ENCODE peak calls at places on chromosomes 3 and 15, in five cellular contexts. P is Right ventricle myocardium superior; X is CD8-positive, alpha-beta memory T cell; M is Peyer's patch; D is T-helper 17 cell. S is an unnamed sample.

GRCh38 chr3:53342353-53342752 is 5.0 kb downstream of the DCP1A start:
- DNase-seq in P (no peak), X (no peak), M (no peak), D (no peak), S (peak)

GRCh38 chr3:29525254-29525881 is 244.5 kb downstream of the RBMS3 start:
- DNase-seq in P (peak), X (no peak), M (no peak), D (no peak), S (peak)

GRCh38 chr3:71397046-71397445 is 186.5 kb downstream of the FOXP1 start:
- DNase-seq in P (no peak), X (no peak), M (peak), D (no peak), S (no peak)

GRCh38 chr3:190826018-190826417 is 36.5 kb downstream of the GMNC start:
- DNase-seq in P (no peak), X (no peak), M (no peak), D (no peak), S (no peak)

GRCh38 chr3:111919370-111920065 is 59.3 kb upstream of the ABHD10 start:
- DNase-seq in P (no peak), X (no peak), M (no peak), D (no peak), S (no peak)

GRCh38 chr15:90200534-90201139 is 493 bp upstream of the SEMA4B start:
- DNase-seq in P (no peak), X (no peak), M (no peak), D (no peak), S (no peak)

GRCh38 chr3:11455977-11456376 is 183.8 kb downstream of the ATG7 start:
- DNase-seq in P (no peak), X (no peak), M (no peak), D (no peak), S (no peak)

GRCh38 chr3:125141596-125142417 is 70.7 kb downstream of the SLC12A8 start:
- DNase-seq in P (peak), X (peak), M (peak), D (peak), S (peak)

GRCh38 chr3:177448987-177449975 is 252.0 kb upstream of the TBL1XR1 start:
- DNase-seq in P (no peak), X (no peak), M (peak), D (no peak), S (no peak)

GRCh38 chr15:22871481-22872076 is 33.1 kb downstream of the NIPA2 start:
- DNase-seq in P (no peak), X (no peak), M (no peak), D (no peak), S (no peak)

GRCh38 chr3:39941941-39942340 is 132.5 kb downstream of the MYRIP start:
- DNase-seq in P (no peak), X (no peak), M (no peak), D (no peak), S (peak)

GRCh38 chr15:50883903-50884302 is 24.6 kb upstream of the AP4E1 start:
- DNase-seq in P (no peak), X (no peak), M (peak), D (no peak), S (no peak)

GRCh38 chr3:112373924-112374323 is 41.0 kb downstream of the CD200 start:
- DNase-seq in P (no peak), X (no peak), M (no peak), D (no peak), S (no peak)

GRCh38 chr15:69410290-69410874 is 3.8 kb upstream of the KIF23 start:
- DNase-seq in P (no peak), X (no peak), M (no peak), D (no peak), S (no peak)

GRCh38 chr15:78638658-78639314 is 2.2 kb downstream of the CHRNB4 start:
- DNase-seq in P (no peak), X (peak), M (peak), D (no peak), S (peak)

GRCh38 chr15:51131596-51132290 is 37.0 kb upstream of the TNFAIP8L3 start:
- DNase-seq in P (no peak), X (no peak), M (no peak), D (no peak), S (no peak)

GRCh38 chr3:21839592-21839991 is 88.6 kb upstream of the ZNF385D start:
- DNase-seq in P (no peak), X (no peak), M (no peak), D (no peak), S (no peak)

GRCh38 chr3:129975332-129976090 is 991 bp downstream of the TRH start:
- DNase-seq in P (peak), X (no peak), M (no peak), D (no peak), S (no peak)

GRCh38 chr3:156431334-156432121 is 123.4 kb downstream of the SSR3 start:
- DNase-seq in P (no peak), X (no peak), M (no peak), D (no peak), S (no peak)

GRCh38 chr3:40994611-40995010 is 204.7 kb upstream of the CTNNB1 start:
- DNase-seq in P (no peak), X (no peak), M (no peak), D (no peak), S (no peak)

GRCh38 chr3:41190509-41191284 is 8.6 kb upstream of the CTNNB1 start:
- DNase-seq in P (no peak), X (no peak), M (no peak), D (no peak), S (no peak)

GRCh38 chr15:75573001-75573400 is 6.1 kb downstream of the PTPN9 start:
- DNase-seq in P (no peak), X (no peak), M (no peak), D (no peak), S (no peak)

GRCh38 chr3:160941885-160942494 is 163.2 kb downstream of the B3GALNT1 start:
- DNase-seq in P (no peak), X (peak), M (peak), D (peak), S (peak)

GRCh38 chr15:63640146-63640545 is 43.0 kb downstream of the FBXL22 start:
- DNase-seq in P (no peak), X (no peak), M (no peak), D (no peak), S (no peak)

S was measured in stomach.